ENCODE peak calls at places on chromosomes 5 and 9, in ten cellular contexts. Q is glutamatergic neuron; I is GM04504; O is ecto neural progenitor cell; E is activated naive CD8-positive, alpha-beta T cell treated with anti-CD3 and anti-CD28 coated beads for 36 hours; Y is NCI-H1694; F is CD4-positive, alpha-beta T cell; V is stimulated activated CD4-positive, alpha-beta T cell treated with anti-CD3 and anti-CD28 coated beads, Interleukin-4, amount 100 ng/mL, for 24 hours; T is neural crest cell; G is NCI-H2029. L is an unnamed sample.
A peak's percentile ranks its signal among the peaks of the same experiment; 100 is the strongest.

GRCh38 chr9:105328296-105328695 is 83.8 kb downstream of the SLC44A1 start:
- DNase-seq in Q (no peak), I (no peak), O (no peak), E (no peak), Y (no peak), F (no peak), V (no peak), T (no peak), G (no peak), L (no peak)

GRCh38 chr9:94097788-94098413 is 13.6 kb downstream of the PTPDC1 start:
- DNase-seq in Q (no peak), I (peak; percentile 83), O (no peak), E (no peak), Y (no peak), F (no peak), V (no peak), T (no peak), G (no peak), L (no peak)

GRCh38 chr9:32551491-32552049 is 557 bp upstream of the SMIM27 start:
- DNase-seq in Q (peak; percentile 30), I (no peak), O (peak; percentile 56), E (peak; percentile 46), Y (peak; percentile 31), F (peak; percentile 48), V (peak; percentile 57), T (peak; percentile 25), G (peak; percentile 14), L (peak; percentile 76)

GRCh38 chr5:92518318-92518913 is 1062.6 kb downstream of the NR2F1-AS1 start:
- DNase-seq in Q (no peak), I (no peak), O (no peak), E (peak; percentile 0), Y (no peak), F (no peak), V (no peak), T (no peak), G (no peak), L (peak; percentile 9)

GRCh38 chr9:124267271-124267807 is 9.6 kb downstream of the NEK6 start:
- DNase-seq in Q (no peak), I (no peak), O (no peak), E (no peak), Y (no peak), F (no peak), V (no peak), T (no peak), G (peak; percentile 99), L (peak; percentile 32)

GRCh38 chr5:14250094-14250777 is 107.1 kb downstream of the TRIO start:
- DNase-seq in Q (peak; percentile 78), I (no peak), O (peak; percentile 68), E (no peak), Y (peak; percentile 11), F (no peak), V (no peak), T (peak; percentile 40), G (peak; percentile 97), L (no peak)

GRCh38 chr5:111072949-111073682 is 1.6 kb downstream of the TSLP start:
- DNase-seq in Q (peak; percentile 43), I (no peak), O (peak; percentile 78), E (peak; percentile 78), Y (peak; percentile 49), F (peak; percentile 58), V (peak; percentile 53), T (peak; percentile 16), G (no peak), L (peak; percentile 78)

GRCh38 chr9:123687246-123687721 is 242.6 kb downstream of the DENND1A start:
- DNase-seq in Q (no peak), I (no peak), O (no peak), E (no peak), Y (no peak), F (no peak), V (no peak), T (no peak), G (peak; percentile 38), L (no peak)

GRCh38 chr9:136944094-136944518 is 432 bp downstream of the FBXW5 start:
- DNase-seq in Q (peak; percentile 63), I (peak; percentile 41), O (no peak), E (no peak), Y (no peak), F (peak; percentile 49), V (peak; percentile 35), T (no peak), G (no peak), L (no peak)

GRCh38 chr5:15285901-15286583 is 213.9 kb upstream of the FBXL7 start:
- DNase-seq in Q (no peak), I (peak; percentile 52), O (no peak), E (no peak), Y (no peak), F (no peak), V (no peak), T (no peak), G (no peak), L (no peak)

GRCh38 chr9:93996863-93997262 is 41.7 kb upstream of the BARX1 start:
- DNase-seq in Q (no peak), I (no peak), O (no peak), E (no peak), Y (no peak), F (no peak), V (no peak), T (no peak), G (no peak), L (no peak)

GRCh38 chr9:22457448-22457847 is 10.8 kb downstream of the DMRTA1 start:
- DNase-seq in Q (no peak), I (no peak), O (no peak), E (no peak), Y (no peak), F (no peak), V (no peak), T (no peak), G (peak; percentile 76), L (no peak)

GRCh38 chr5:151212361-151212899 is 11.5 kb downstream of the CCDC69 start:
- DNase-seq in Q (no peak), I (no peak), O (no peak), E (no peak), Y (no peak), F (no peak), V (no peak), T (no peak), G (no peak), L (no peak)

GRCh38 chr5:177539411-177539810 is 15.0 kb downstream of the FAM193B start:
- DNase-seq in Q (no peak), I (peak; percentile 57), O (no peak), E (no peak), Y (no peak), F (no peak), V (no peak), T (no peak), G (no peak), L (no peak)

GRCh38 chr9:137744632-137745183 is 125.9 kb downstream of the EHMT1 start:
- DNase-seq in Q (no peak), I (no peak), O (no peak), E (no peak), Y (no peak), F (no peak), V (no peak), T (no peak), G (no peak), L (no peak)

GRCh38 chr5:141747152-141747640 is 65.2 kb upstream of the ARAP3 start:
- DNase-seq in Q (peak; percentile 88), I (peak; percentile 11), O (peak; percentile 92), E (no peak), Y (peak; percentile 93), F (no peak), V (no peak), T (peak; percentile 60), G (peak; percentile 93), L (no peak)

GRCh38 chr5:157744055-157745011 is 821 bp downstream of the LSM11 start:
- DNase-seq in Q (peak; percentile 61), I (no peak), O (peak; percentile 63), E (no peak), Y (no peak), F (peak; percentile 39), V (peak; percentile 17), T (peak; percentile 18), G (no peak), L (peak; percentile 30)

GRCh38 chr9:96015876-96016686 is 140.6 kb downstream of the ERCC6L2 start:
- DNase-seq in Q (no peak), I (no peak), O (no peak), E (peak; percentile 53), Y (no peak), F (no peak), V (peak; percentile 61), T (no peak), G (no peak), L (peak; percentile 77)

GRCh38 chr5:155689403-155689802 is 637.6 kb upstream of the SGCD start:
- DNase-seq in Q (no peak), I (no peak), O (no peak), E (no peak), Y (no peak), F (no peak), V (no peak), T (no peak), G (no peak), L (no peak)

GRCh38 chr9:114461468-114461867 is 43.8 kb downstream of the WHRN start:
- DNase-seq in Q (no peak), I (no peak), O (no peak), E (no peak), Y (no peak), F (no peak), V (peak; percentile 1), T (no peak), G (no peak), L (no peak)

GRCh38 chr5:71719092-71719964 is at the start of gene CARTPT:
- DNase-seq in Q (peak; percentile 29), I (no peak), O (peak; percentile 82), E (no peak), Y (no peak), F (no peak), V (no peak), T (peak; percentile 37), G (no peak), L (peak; percentile 3)

L was measured in activated CD8-positive, alpha-beta T cell treated with anti-CD3 and anti-CD28 coated beads for 36 hours.